ENCODE peak calls at places on chromosome 17, in four cellular contexts. O, D, C and K are unnamed samples.

GRCh38 chr17:69175812-69176517 is 34.3 kb upstream of the ABCA6 start:
- DNase-seq in O (no peak), D (peak), C (peak), K (peak)

GRCh38 chr17:42760652-42761581 is at the start of gene RAMP2:
- DNase-seq in O (peak), D (no peak), C (peak), K (no peak)

GRCh38 chr17:67105213-67105612 is 60.9 kb downstream of the CACNG1 start:
- DNase-seq in O (no peak), D (peak), C (no peak), K (peak)

GRCh38 chr17:54968954-54969400 is 412 bp downstream of the STXBP4 start:
- DNase-seq in O (no peak), D (no peak), C (no peak), K (no peak)

GRCh38 chr17:8235676-8236075 is 12.2 kb downstream of the CTC1 start:
- DNase-seq in O (no peak), D (no peak), C (no peak), K (no peak)

GRCh38 chr17:73192894-73193701 is at the start of gene COG1:
- DNase-seq in O (peak), D (peak), C (peak), K (peak)

GRCh38 chr17:78661092-78661770 is 84.0 kb upstream of the DNAH17 start:
- DNase-seq in O (no peak), D (peak), C (peak), K (no peak)

GRCh38 chr17:35973333-35974260 is 7.7 kb downstream of the CCL16 start:
- DNase-seq in O (peak), D (peak), C (no peak), K (peak)

GRCh38 chr17:76080207-76080933 is 1.4 kb downstream of the ZACN start:
- DNase-seq in O (no peak), D (no peak), C (no peak), K (no peak)

GRCh38 chr17:21021208-21021803 is 21.5 kb downstream of the USP22 start:
- DNase-seq in O (no peak), D (no peak), C (no peak), K (no peak)

GRCh38 chr17:6654816-6655731 is 3.5 kb downstream of the C17orf100 start:
- DNase-seq in O (peak), D (peak), C (no peak), K (no peak)

GRCh38 chr17:50112694-50113093 is 17.3 kb downstream of the SAMD14 start:
- DNase-seq in O (no peak), D (no peak), C (no peak), K (no peak)
- TF ChIP-seq CTCF in O (no peak), D (no peak), C (no peak), K (no peak)

GRCh38 chr17:5263441-5263840 is 18.6 kb upstream of the RABEP1 start:
- DNase-seq in O (no peak), D (no peak), C (no peak), K (no peak)

GRCh38 chr17:5262417-5262816 is 19.7 kb upstream of the RABEP1 start:
- DNase-seq in O (no peak), D (no peak), C (no peak), K (no peak)

GRCh38 chr17:5264930-5265329 is 17.2 kb upstream of the RABEP1 start:
- DNase-seq in O (no peak), D (no peak), C (no peak), K (no peak)

GRCh38 chr17:5257124-5257523 is 22.5 kb upstream of the SCIMP start:
- DNase-seq in O (no peak), D (no peak), C (no peak), K (no peak)

GRCh38 chr17:5260542-5260941 is 21.5 kb upstream of the RABEP1 start:
- DNase-seq in O (no peak), D (peak), C (no peak), K (no peak)
- H3K4me3 ChIP-seq in O (no peak), D (no peak), C (no peak), K (no peak)

GRCh38 chr17:2064980-2065785 is 10.3 kb downstream of the HIC1 start:
- DNase-seq in O (peak), D (no peak), C (no peak), K (peak)
- TF ChIP-seq CTCF in O (no peak), D (peak), C (peak), K (peak)

GRCh38 chr17:79842136-79842655 is 3.0 kb upstream of the CBX4 start:
- DNase-seq in O (no peak), D (no peak), C (no peak), K (no peak)

GRCh38 chr17:79842656-79843474 is 3.6 kb upstream of the CBX4 start:
- DNase-seq in O (no peak), D (no peak), C (no peak), K (no peak)

GRCh38 chr17:79840204-79840988 is 1.2 kb upstream of the CBX4 start:
- DNase-seq in O (peak), D (no peak), C (no peak), K (peak)

GRCh38 chr17:79840989-79841286 is 1.7 kb upstream of the CBX4 start:
- DNase-seq in O (no peak), D (no peak), C (no peak), K (no peak)

GRCh38 chr17:79841369-79842135 is 2.3 kb upstream of the CBX4 start:
- DNase-seq in O (no peak), D (no peak), C (no peak), K (no peak)
- H3K4me3 ChIP-seq in O (no peak), D (no peak), C (no peak), K (no peak)

DNA sequence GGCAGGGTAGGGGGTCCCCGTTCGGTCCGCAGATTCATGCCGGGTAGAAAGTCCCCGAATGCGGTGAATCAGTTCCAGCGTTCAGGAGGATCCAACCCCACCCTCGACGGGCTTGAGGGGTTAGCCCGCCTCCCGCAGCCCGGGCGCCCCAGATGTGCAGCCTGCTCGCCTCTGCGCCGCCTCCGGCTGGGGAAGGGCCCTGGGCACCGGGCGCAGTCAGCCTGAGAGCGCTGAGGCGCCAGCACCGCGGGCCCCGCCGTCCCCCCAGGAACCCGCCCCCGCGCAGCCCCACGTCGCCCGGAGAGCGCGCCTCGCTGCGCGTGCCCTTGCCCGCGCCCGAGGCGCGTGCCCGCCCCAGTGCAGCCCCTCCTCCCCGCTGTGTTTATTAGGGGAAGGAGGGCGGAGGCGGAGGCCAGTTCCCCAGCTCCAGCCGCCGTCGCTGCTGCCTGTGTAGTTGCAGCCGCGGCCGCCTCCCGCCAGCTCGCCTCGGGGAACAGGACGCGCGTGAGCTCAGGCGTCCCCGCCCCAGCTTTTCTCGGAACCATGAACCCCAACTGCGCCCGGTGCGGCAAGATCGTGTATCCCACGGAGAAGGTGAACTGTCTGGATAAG is at the start of gene LASP1:
- DNase-seq in O (peak), D (peak), C (peak), K (peak)
- TF ChIP-seq CTCF in O (no peak), D (no peak), C (no peak), K (no peak)

GRCh38 chr17:41326173-41327145 is 10.9 kb upstream of the KRTAP17-1 start:
- DNase-seq in O (no peak), D (no peak), C (no peak), K (no peak)
- H3K4me3 ChIP-seq in O (no peak), D (no peak), C (no peak), K (no peak)

GRCh38 chr17:57959929-57960328 is 4.7 kb upstream of the CUEDC1 start:
- DNase-seq in O (no peak), D (no peak), C (no peak), K (no peak)

GRCh38 chr17:57957886-57958285 is 2.7 kb upstream of the CUEDC1 start:
- DNase-seq in O (no peak), D (no peak), C (no peak), K (no peak)

GRCh38 chr17:57955183-57955952 is at the start of gene CUEDC1:
- DNase-seq in O (peak), D (peak), C (peak), K (peak)

GRCh38 chr17:57956311-57957119 is 1.3 kb upstream of the CUEDC1 start:
- DNase-seq in O (no peak), D (no peak), C (no peak), K (no peak)

DNA sequence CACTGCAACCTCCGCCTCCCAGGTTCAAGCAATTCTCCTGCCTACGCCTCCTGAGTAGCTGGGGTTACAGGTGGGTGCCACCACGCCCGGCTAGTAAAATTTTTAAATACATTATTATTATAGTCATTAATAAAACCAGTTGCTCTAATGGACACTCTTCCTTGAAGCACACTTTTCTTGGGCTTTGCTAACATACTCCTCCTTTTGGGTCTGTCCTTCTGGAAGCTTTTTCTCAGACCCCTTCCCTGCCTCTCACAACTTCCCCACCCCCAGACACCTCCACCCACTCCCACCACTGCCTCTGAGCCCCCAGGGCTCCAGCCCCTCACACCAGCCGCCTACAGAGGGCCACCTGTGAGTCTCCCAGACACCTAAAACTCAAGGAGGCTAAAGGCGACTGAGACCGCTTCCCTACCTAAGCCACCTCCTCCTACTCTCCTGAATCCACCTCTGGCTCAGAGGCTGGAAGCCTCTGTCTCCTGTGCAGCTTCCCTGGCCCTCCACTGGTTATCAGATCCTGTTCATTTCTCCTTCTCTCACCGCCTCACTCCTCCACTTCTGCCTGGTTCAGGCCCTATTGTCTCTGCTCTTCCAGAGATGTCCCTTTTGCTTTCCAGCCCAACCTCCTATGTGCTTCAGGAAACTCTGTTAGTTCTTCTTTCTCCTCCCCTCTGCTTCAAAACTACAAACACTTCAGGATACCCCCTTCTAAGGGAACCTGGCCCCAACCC is 2.1 kb upstream of the CUEDC1 start:
- DNase-seq in O (no peak), D (no peak), C (no peak), K (no peak)
- TF ChIP-seq CTCF in O (no peak), D (no peak), C (no peak), K (no peak)

GRCh38 chr17:74761419-74761818 is 13.0 kb downstream of the NHERF1 start:
- DNase-seq in O (no peak), D (no peak), C (no peak), K (no peak)

GRCh38 chr17:74761931-74762330 is 13.5 kb downstream of the NHERF1 start:
- DNase-seq in O (no peak), D (no peak), C (no peak), K (no peak)

GRCh38 chr17:74759941-74760340 is 11.5 kb downstream of the NHERF1 start:
- DNase-seq in O (no peak), D (peak), C (no peak), K (no peak)

GRCh38 chr17:74759243-74759801 is 10.9 kb downstream of the NHERF1 start:
- DNase-seq in O (no peak), D (no peak), C (no peak), K (no peak)

DNA sequence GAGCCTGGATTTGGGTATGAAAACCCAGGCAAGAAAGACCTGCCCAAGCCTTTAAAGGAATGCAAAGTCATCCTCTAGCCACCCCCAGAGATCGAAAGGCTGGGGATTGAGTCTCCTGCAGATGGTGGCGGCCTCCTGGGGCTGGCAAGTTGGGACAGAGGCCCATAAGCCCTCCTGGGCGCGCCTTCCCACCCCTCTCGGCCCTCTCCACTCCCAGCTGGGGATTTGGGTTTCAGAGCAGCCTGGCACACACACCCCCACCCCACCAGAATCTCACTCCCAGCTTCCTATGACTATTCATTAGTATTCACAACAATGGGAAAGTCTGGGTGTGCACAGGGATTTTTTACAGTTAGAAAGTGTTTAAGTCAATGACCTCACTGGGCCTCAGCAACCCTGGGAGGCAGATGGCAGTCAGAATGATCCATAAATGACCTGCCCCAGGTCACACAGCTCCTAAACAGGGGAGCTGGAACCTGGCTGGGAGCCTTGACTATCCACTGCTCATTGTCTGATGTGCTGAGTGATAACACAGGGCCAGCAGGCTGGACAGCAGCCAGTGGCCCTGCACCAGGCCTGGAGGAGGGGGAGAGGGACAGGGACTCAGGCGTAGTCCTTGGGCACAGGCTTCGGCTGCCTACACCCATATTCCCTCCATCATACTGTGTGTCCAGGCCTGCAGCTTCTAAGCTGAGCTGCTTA is 12.1 kb downstream of the NHERF1 start:
- DNase-seq in O (no peak), D (peak), C (no peak), K (peak)
- H3K4me3 ChIP-seq in O (no peak), D (no peak), C (no peak), K (no peak)

GRCh38 chr17:49700956-49701355 is 6.8 kb downstream of the SLC35B1 start:
- DNase-seq in O (no peak), D (no peak), C (no peak), K (no peak)
- TF ChIP-seq CTCF in O (no peak), D (no peak), C (no peak), K (no peak)